ENCODE peak calls at places on chromosomes 6 and 20, in seven cellular contexts. Q is sigmoid colon, Y is transverse colon, L is GM12892, Z is H1, F is upper lobe of left lung, P is HCT116. G is an unnamed sample.
A peak's percentile ranks its signal among the peaks of the same experiment; 100 is the strongest.

GRCh38 chr20:42432931-42433330 is 756.8 kb downstream of the PTPRT start:
- DNase-seq in Y (no peak), L (no peak), Q (no peak), P (no peak), Z (no peak), F (no peak), G (no peak)

GRCh38 chr20:20712004-20712473 is 405 bp downstream of the RALGAPA2 start:
- DNase-seq in F (no peak), L (no peak), Q (no peak), P (no peak), Y (peak; percentile 46), Z (no peak), G (no peak)

GRCh38 chr6:116444092-116444491 is 17.1 kb upstream of the CALHM6 start:
- DNase-seq in Z (no peak), L (no peak), P (peak; percentile 7), F (no peak), Y (no peak), Q (no peak), G (no peak)

GRCh38 chr6:12640438-12640837 is 76.1 kb upstream of the PHACTR1 start:
- DNase-seq in Y (no peak), Z (no peak), L (no peak), P (no peak), F (no peak), Q (no peak), G (no peak)

GRCh38 chr6:108559884-108560462 is 744 bp upstream of the FOXO3 start:
- DNase-seq in Z (no peak), F (no peak), Q (peak; percentile 93), P (no peak), L (no peak), Y (peak; percentile 69), G (no peak)

GRCh38 chr6:38078671-38079070 is 259.1 kb downstream of the ZFAND3 start:
- DNase-seq in F (no peak), Z (no peak), P (no peak), Y (no peak), L (no peak), Q (no peak), G (no peak)

GRCh38 chr6:129398764-129399163 is 311.2 kb downstream of the ARHGAP18 start:
- DNase-seq in P (no peak), Z (no peak), F (no peak), L (no peak), Q (no peak), Y (no peak), G (no peak)

GRCh38 chr20:47318027-47318595 is 38.4 kb downstream of the ZMYND8 start:
- DNase-seq in Y (peak; percentile 73), Z (peak; percentile 59), P (no peak), F (no peak), L (no peak), Q (peak; percentile 82), G (no peak)

GRCh38 chr20:1652960-1653359 is 4.6 kb downstream of the SIRPG start:
- DNase-seq in Z (peak; percentile 1), F (no peak), Y (no peak), L (no peak), Q (no peak), P (no peak), G (no peak)

GRCh38 chr20:51132286-51132810 is 109.4 kb upstream of the KCNG1 start:
- DNase-seq in Z (no peak), L (no peak), F (no peak), Q (no peak), P (no peak), Y (peak; percentile 58), G (no peak)

GRCh38 chr6:170024940-170025339 is 265.9 kb downstream of the DLL1 start:
- DNase-seq in Y (peak; percentile 59), F (no peak), Q (peak; percentile 94), P (no peak), Z (no peak), L (no peak), G (no peak)

GRCh38 chr6:133889557-133890301 is 816 bp downstream of the TCF21 start:
- DNase-seq in P (no peak), Q (no peak), Y (no peak), F (peak; percentile 85), L (no peak), Z (peak; percentile 80), G (no peak)
- TF ChIP-seq POLR2AphosphoS5 in P (no peak), Q (no peak), Y (peak; percentile 6), F (no peak), L (no peak), Z (no peak), G (no peak)

GRCh38 chr20:9025643-9026042 is 43.2 kb upstream of the PLCB4 start:
- DNase-seq in P (no peak), Z (no peak), F (no peak), L (no peak), Q (no peak), Y (no peak), G (no peak)

GRCh38 chr20:9024596-9024995 is 44.3 kb upstream of the PLCB4 start:
- DNase-seq in L (no peak), P (no peak), Z (no peak), Y (no peak), Q (no peak), F (no peak), G (no peak)

GRCh38 chr20:9028419-9028818 is 40.5 kb upstream of the PLCB4 start:
- DNase-seq in P (no peak), Q (no peak), F (no peak), L (no peak), Z (no peak), Y (no peak), G (no peak)

GRCh38 chr20:9024996-9025395 is 43.9 kb upstream of the PLCB4 start:
- DNase-seq in Q (no peak), L (no peak), Y (no peak), P (no peak), F (no peak), Z (no peak), G (no peak)

GRCh38 chr20:9027626-9028025 is 41.3 kb upstream of the PLCB4 start:
- DNase-seq in Z (no peak), L (no peak), F (no peak), Q (no peak), Y (no peak), P (no peak), G (no peak)
- TF ChIP-seq POLR2AphosphoS5 in Z (no peak), L (no peak), F (no peak), Q (no peak), Y (no peak), P (no peak), G (no peak)

GRCh38 chr6:159105716-159106115 is 60.9 kb upstream of the TAGAP start:
- DNase-seq in Y (no peak), F (no peak), L (no peak), P (no peak), Q (no peak), Z (no peak), G (no peak)

GRCh38 chr6:159104931-159105330 is 60.1 kb upstream of the TAGAP start:
- DNase-seq in P (no peak), Z (no peak), F (no peak), Q (no peak), L (no peak), Y (peak; percentile 40), G (no peak)

GRCh38 chr6:159108438-159108985 is 60.7 kb upstream of the FNDC1 start:
- DNase-seq in F (no peak), Q (no peak), P (no peak), L (no peak), Z (no peak), Y (no peak), G (no peak)

GRCh38 chr6:159107451-159108260 is 61.5 kb upstream of the FNDC1 start:
- DNase-seq in P (no peak), Q (no peak), Z (peak; percentile 35), F (no peak), L (no peak), Y (peak; percentile 51), G (no peak)

GRCh38 chr6:159106627-159107241 is 61.9 kb upstream of the TAGAP start:
- DNase-seq in P (peak; percentile 70), Z (peak; percentile 98), F (no peak), Q (no peak), Y (peak; percentile 83), L (no peak), G (no peak)
- TF ChIP-seq POLR2AphosphoS5 in P (no peak), Z (no peak), F (no peak), Q (no peak), Y (peak; percentile 46), L (peak; percentile 46), G (no peak)

DNA sequence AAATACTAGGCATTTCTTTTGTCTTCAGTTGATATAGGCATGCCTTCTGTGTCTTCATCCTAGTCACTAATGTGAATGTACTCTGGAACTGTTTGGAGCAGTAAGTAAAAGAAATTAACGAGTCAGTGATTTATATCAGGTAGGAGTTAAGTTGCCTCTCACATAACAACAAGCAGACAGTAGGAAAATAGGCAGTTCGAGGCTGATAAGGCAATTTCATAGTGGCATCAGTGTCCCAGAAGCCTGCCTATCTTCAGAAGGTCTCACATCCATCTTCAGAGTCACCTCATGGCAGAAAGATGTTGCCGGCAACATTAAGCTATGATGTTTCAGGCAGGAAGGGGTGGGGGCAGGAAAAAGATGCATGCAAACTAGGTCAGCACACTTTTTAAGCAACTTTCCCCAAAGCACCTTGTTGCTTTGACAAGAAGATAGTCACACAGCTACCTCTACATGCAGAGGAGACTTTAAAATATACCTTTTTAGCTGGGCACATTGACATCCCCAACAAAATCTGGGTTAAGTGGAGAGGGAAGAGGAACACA is 43.3 kb upstream of the SMIM8 start:
- DNase-seq in Z (no peak), L (no peak), F (no peak), P (no peak), Y (no peak), Q (no peak), G (no peak)
- TF ChIP-seq POLR2AphosphoS5 in Z (no peak), L (no peak), F (no peak), P (no peak), Y (no peak), Q (no peak), G (peak; percentile 27)

DNA sequence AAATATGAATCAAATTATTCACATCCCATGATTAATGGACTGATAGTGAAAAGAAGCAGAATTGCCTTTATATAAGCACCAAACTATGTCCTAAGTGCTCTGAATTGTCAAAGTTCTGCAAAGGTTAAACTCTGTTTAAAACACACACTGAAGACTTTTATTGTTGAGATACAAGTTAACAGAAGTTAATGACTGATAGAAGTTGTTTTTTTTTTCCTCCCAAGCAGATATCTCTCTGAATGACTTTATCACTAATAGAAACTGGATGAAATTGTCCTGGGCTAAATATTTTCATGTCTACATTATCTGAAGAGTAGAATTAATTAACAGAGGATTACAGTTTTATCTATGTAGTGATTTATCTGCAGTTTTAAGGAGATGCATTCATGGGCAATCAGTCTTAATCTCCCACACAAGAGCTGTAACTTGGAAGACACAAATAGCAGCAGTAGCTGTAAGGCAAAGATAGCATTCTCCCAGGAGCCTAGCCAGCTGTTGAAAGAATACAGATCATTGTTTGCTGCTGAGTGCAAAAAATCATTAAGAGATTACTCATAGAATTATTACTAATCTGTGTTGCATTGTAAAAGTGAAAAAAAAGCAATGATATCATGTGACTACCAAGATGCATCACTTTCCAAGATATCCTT is 49.9 kb downstream of the BMP5 start:
- DNase-seq in F (no peak), Q (no peak), P (no peak), Z (no peak), L (no peak), Y (no peak), G (no peak)
- TF ChIP-seq POLR2AphosphoS5 in F (no peak), Q (no peak), P (no peak), Z (no peak), L (no peak), Y (no peak), G (no peak)